ENCODE peak calls at places on chromosomes 3 and 15, in four cellular contexts. G is psoas muscle, O is stomach, Q is pancreas. Z is an unnamed sample.

GRCh38 chr3:46642971-46643370 is 30.6 kb downstream of the FAM240A start:
- DNase-seq in G (no peak), O (no peak), Q (no peak), Z (no peak)

GRCh38 chr3:108477511-108478147 is 32.8 kb downstream of the MYH15 start:
- DNase-seq in G (peak), Q (peak), O (peak), Z (no peak)

GRCh38 chr3:50168791-50169190 is 13.7 kb downstream of the SEMA3F start:
- DNase-seq in G (no peak), O (no peak), Q (no peak), Z (no peak)

GRCh38 chr3:55897573-55898224 is 410.6 kb upstream of the WNT5A start:
- DNase-seq in Q (no peak), O (no peak), G (no peak), Z (no peak)

GRCh38 chr3:130948929-130949328 is 55.0 kb downstream of the ATP2C1 start:
- DNase-seq in G (no peak), Q (no peak), O (no peak), Z (no peak)

GRCh38 chr3:187518207-187518606 is 150.0 kb downstream of the RTP4 start:
- DNase-seq in O (no peak), G (no peak), Q (no peak), Z (no peak)

GRCh38 chr15:70385052-70385451 is 287.3 kb upstream of the TLE3 start:
- DNase-seq in Q (no peak), G (no peak), O (no peak), Z (no peak)

GRCh38 chr15:66459818-66460615 is 37.5 kb downstream of the SNAPC5 start:
- DNase-seq in Q (no peak), O (no peak), G (no peak), Z (no peak)

GRCh38 chr3:192833177-192833890 is 84.3 kb downstream of the MB21D2 start:
- DNase-seq in O (no peak), G (no peak), Q (no peak), Z (no peak)

GRCh38 chr3:171743327-171744054 is 66.8 kb downstream of the PLD1 start:
- DNase-seq in Q (no peak), G (no peak), O (no peak), Z (no peak)

DNA sequence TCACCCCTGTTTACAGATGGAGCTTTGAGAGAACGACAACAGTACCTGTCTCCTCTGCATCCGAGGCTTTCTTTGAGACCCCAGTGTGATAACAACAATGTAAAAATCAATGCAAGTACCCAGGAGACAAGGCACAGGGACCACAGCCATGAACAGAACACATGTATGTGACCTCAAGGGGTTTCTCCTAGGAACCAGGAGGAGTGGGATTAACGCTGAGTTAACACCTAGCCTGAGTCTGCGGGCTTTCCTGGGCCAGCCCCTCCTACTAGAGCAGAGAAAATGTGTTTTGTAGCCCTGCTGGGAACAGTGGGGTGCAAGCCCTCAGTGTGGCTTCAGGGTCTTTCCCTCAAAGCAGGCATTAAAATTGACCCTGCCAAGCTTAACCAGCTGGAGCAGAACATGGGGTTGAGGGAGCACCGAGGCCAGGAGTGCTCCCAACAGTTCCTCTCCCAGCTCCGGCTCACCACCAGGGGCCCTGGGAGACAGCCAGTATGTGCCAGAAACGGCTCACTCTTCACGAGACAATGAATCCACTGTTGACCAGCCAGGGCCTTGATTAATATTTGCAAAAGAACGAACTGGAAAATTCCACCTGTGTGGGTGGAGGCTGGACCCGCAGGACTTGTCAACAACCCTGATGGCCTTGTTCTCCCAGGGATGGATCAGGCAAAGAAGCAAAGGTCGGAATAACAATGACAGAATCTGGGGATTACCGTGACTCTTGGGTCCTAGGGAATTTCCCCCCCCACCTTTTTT is 3.6 kb downstream of the CHDH start:
- DNase-seq in G (no peak), Q (peak), O (peak), Z (no peak)
- TF ChIP-seq CTCF in G (no peak), Q (peak), O (no peak), Z (peak)

DNA sequence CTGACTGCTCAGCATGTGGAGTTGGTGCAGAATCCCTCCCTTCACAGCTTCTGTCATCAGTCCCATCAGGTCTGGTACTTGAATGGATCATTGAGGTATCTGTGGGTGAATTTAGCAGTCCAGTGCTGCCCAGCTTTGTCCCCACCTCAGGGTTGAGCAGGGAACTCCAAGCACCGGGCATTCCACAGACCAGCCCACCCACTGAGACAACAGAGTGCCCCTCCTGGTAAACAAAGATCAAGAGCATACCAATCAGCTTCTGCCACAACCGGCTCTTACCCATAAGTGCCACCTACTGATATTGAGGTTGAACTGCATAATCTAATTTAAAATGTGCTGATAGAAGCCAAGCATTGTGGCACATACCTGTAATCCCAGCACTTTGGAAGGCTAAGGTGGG is 57.1 kb upstream of the FXR1 start:
- DNase-seq in O (no peak), G (no peak), Q (no peak), Z (no peak)
- TF ChIP-seq CTCF in O (no peak), G (peak), Q (no peak), Z (peak)

GRCh38 chr3:149538371-149538770 is 63.9 kb downstream of the TM4SF4 start:
- DNase-seq in G (no peak), O (no peak), Q (no peak), Z (no peak)

GRCh38 chr3:149536429-149536828 is 61.9 kb downstream of the TM4SF4 start:
- DNase-seq in O (no peak), Q (peak), G (peak), Z (no peak)

GRCh38 chr3:149539491-149539890 is 65.0 kb downstream of the TM4SF4 start:
- DNase-seq in Q (no peak), G (no peak), O (no peak), Z (no peak)

GRCh38 chr3:149542375-149543312 is 68.1 kb downstream of the TM4SF4 start:
- DNase-seq in Q (no peak), G (no peak), O (no peak), Z (no peak)

DNA sequence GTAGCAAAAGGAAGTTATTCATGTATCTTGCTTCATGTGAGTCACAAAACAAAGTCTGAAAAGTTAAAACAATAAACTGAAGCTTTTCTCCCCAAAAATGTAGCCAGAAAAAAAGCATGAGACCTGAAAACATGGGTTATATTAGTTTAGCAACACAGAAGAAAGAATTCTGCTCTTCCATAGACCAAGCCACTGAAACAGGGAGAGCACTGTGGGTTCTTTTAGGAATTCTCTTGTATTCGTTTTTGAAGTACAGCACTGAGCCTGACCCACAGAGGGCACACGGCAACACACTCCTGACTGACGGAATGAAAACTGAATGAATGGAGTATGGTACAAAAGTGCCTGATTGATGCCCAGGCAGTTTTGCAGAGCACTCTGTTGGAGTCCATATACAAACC is 66.6 kb downstream of the TM4SF4 start:
- DNase-seq in G (no peak), O (no peak), Q (no peak), Z (no peak)
- TF ChIP-seq CTCF in G (no peak), O (no peak), Q (no peak), Z (peak)

GRCh38 chr3:126112531-126113237 is 28.8 kb upstream of the SLC41A3 start:
- DNase-seq in O (peak), Q (no peak), G (no peak), Z (peak)

GRCh38 chr3:126111566-126112475 is 27.9 kb upstream of the SLC41A3 start:
- DNase-seq in G (no peak), O (peak), Q (no peak), Z (peak)

GRCh38 chr3:126113238-126113555 is 29.3 kb upstream of the SLC41A3 start:
- DNase-seq in Q (no peak), O (no peak), G (no peak), Z (peak)

GRCh38 chr3:126114406-126115386 is 30.8 kb upstream of the SLC41A3 start:
- DNase-seq in Q (no peak), O (peak), G (no peak), Z (peak)

DNA sequence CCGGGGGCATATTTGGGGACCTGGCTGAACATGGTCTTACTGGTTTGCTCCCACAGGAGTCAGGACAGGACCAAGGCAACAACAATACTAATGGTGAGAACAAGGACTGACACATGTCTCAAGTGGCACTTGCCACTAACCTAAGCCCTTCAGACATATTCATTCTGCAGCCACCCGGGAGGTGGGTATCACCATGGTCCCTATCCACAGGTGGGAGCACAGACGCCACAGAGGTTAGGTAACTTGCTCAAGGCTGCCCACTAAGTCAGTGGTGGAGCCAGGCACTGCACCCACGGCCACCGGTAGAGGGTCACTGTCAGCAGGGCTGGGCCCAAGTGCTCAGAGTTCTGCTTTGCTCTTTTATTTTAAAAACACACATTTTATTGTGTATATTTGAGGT is 29.8 kb upstream of the SLC41A3 start:
- DNase-seq in O (no peak), Q (no peak), G (no peak), Z (no peak)
- TF ChIP-seq CTCF in O (no peak), Q (no peak), G (peak), Z (peak)

DNA sequence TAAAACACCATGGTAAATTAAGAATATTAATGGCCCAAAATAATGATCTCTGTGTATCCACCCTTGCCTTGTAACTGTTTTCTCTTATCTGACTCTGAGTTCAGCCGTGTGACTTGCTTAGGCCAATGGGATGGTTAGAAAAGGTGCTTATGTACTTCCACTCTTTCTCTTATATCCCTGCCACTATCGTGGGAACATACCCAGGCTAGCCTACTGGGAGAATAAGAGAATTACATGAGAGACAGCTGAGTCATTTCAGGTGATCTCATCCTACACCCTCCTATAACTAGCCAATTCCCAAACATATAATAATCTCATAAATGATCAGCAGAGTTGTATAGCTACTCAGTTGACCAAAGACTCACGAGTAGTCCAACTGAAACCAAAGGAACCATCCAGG is 98.3 kb upstream of the ABI3BP start:
- DNase-seq in O (no peak), Q (no peak), G (no peak), Z (no peak)
- TF ChIP-seq CTCF in O (no peak), Q (no peak), G (no peak), Z (no peak)

DNA sequence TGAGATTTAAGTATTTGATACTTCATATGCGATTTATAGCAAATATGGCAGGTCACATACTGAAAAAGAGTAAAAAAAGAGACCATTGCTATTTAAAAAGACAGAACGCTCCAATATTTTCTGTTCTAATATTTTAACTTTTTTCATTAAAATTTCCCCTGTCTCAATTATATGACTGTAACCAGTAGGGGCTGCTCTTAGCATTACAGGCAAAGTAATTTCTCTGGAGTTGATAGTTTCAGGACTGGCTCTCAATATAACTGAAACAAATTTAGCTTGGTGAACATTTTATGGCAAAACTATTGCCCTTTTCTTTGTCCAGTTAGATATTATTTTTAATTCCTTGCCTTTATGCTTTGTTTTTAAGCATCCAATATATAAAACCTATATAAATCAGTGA is 286.3 kb upstream of the ROBO2 start:
- DNase-seq in O (no peak), G (no peak), Q (no peak), Z (no peak)
- TF ChIP-seq CTCF in O (no peak), G (no peak), Q (no peak), Z (peak)

Z was measured in type B pancreatic cell.